ENCODE peak calls at places on chromosomes 4 and X, in six cellular contexts. T is ovary, D is IMR-90, B is transverse colon, M is Peyer's patch, G is right lobe of liver. O is an unnamed sample.

GRCh38 chr4:98711526-98711925 is 53.1 kb upstream of the TSPAN5 start:
- DNase-seq in G (no peak), B (no peak), T (no peak), M (no peak), D (no peak), O (no peak)

GRCh38 chrX:15943393-15943792 is 88.8 kb upstream of the AP1S2 start:
- DNase-seq in T (no peak), D (no peak), B (no peak), G (no peak), M (no peak), O (no peak)

GRCh38 chrX:47483310-47484268 is 567 bp upstream of the ZNF41 start:
- DNase-seq in B (peak), T (peak), G (peak), M (peak), D (peak), O (peak)

GRCh38 chrX:40543661-40544328 is 37.0 kb upstream of the ATP6AP2 start:
- DNase-seq in D (peak), T (no peak), B (no peak), G (no peak), M (no peak), O (peak)

GRCh38 chrX:78315745-78316144 is 11.7 kb downstream of the CYSLTR1 start:
- DNase-seq in D (no peak), M (no peak), G (no peak), B (no peak), T (no peak), O (no peak)

GRCh38 chr4:120443111-120443510 is 376.5 kb upstream of the MAD2L1 start:
- DNase-seq in M (no peak), B (no peak), D (no peak), G (no peak), T (no peak), O (no peak)

GRCh38 chr4:153038493-153039311 is 102.6 kb downstream of the FHDC1 start:
- DNase-seq in B (no peak), D (no peak), G (no peak), T (no peak), M (no peak), O (peak)

GRCh38 chr4:146520894-146521542 is 722 bp downstream of the SLC10A7 start:
- DNase-seq in M (no peak), G (no peak), T (no peak), B (peak), D (peak), O (peak)

GRCh38 chrX:69133561-69134542 is 31.4 kb downstream of the PJA1 start:
- DNase-seq in D (peak), B (no peak), T (no peak), G (no peak), M (no peak), O (peak)

GRCh38 chr4:119070301-119070700 is 65.3 kb upstream of the MYOZ2 start:
- DNase-seq in D (no peak), T (no peak), M (no peak), B (no peak), G (no peak), O (peak)

GRCh38 chrX:48278958-48279357 is 23.8 kb downstream of the SSX1 start:
- DNase-seq in B (no peak), M (no peak), T (no peak), G (no peak), D (no peak), O (no peak)

GRCh38 chr4:40918330-40918729 is 168.6 kb downstream of the NSUN7 start:
- DNase-seq in M (no peak), D (peak), G (peak), B (peak), T (peak), O (peak)

GRCh38 chr4:47071863-47072441 is 40.6 kb downstream of the GABRB1 start:
- DNase-seq in T (no peak), G (no peak), M (no peak), B (no peak), D (peak), O (no peak)

GRCh38 chrX:140733766-140734342 is 24.3 kb downstream of the LINC00632 start:
- DNase-seq in M (no peak), D (peak), G (no peak), B (no peak), T (no peak), O (peak)

GRCh38 chr4:94306713-94307112 is 35.9 kb downstream of the HPGDS start:
- DNase-seq in M (no peak), B (no peak), T (no peak), D (no peak), G (no peak), O (no peak)

GRCh38 chr4:86019906-86020305 is 339.9 kb downstream of the MAPK10 start:
- DNase-seq in T (no peak), G (no peak), M (no peak), D (no peak), B (no peak), O (no peak)

GRCh38 chr4:31918891-31919290 is 1198.7 kb downstream of the PCDH7 start:
- DNase-seq in G (no peak), D (no peak), T (no peak), B (no peak), M (no peak), O (no peak)

GRCh38 chrX:101368800-101369199 is 17.2 kb downstream of the BTK start:
- DNase-seq in M (no peak), D (no peak), B (no peak), T (no peak), G (no peak), O (no peak)

GRCh38 chrX:132576945-132577344 is 88.1 kb upstream of the MBNL3 start:
- DNase-seq in B (no peak), G (no peak), M (no peak), T (no peak), D (no peak), O (no peak)

GRCh38 chr4:103996059-103996458 is 276.3 kb upstream of the TACR3 start:
- DNase-seq in M (no peak), G (no peak), B (no peak), D (no peak), T (no peak), O (peak)

GRCh38 chr4:56619160-56619559 is 61.9 kb downstream of the HOPX start:
- DNase-seq in G (no peak), T (no peak), M (no peak), B (no peak), D (peak), O (no peak)

GRCh38 chr4:66160606-66161005 is 490.3 kb upstream of the EPHA5 start:
- DNase-seq in D (no peak), T (no peak), M (no peak), B (no peak), G (no peak), O (no peak)

GRCh38 chrX:108732630-108733321 is 3.6 kb downstream of the IRS4 start:
- DNase-seq in D (no peak), M (no peak), G (no peak), T (peak), B (no peak), O (no peak)
- H3K4me3 ChIP-seq in D (no peak), M (no peak), G (no peak), T (peak), B (no peak), O (no peak)

GRCh38 chr4:12324965-12325364 is 896.3 kb upstream of the HS3ST1 start:
- DNase-seq in T (no peak), G (no peak), M (no peak), B (no peak), D (no peak), O (no peak)

GRCh38 chr4:12319765-12320164 is 891.1 kb upstream of the HS3ST1 start:
- DNase-seq in G (no peak), T (no peak), B (no peak), M (no peak), D (no peak), O (no peak)
- H3K27ac ChIP-seq in G (no peak), T (no peak), B (no peak), M (no peak), D (no peak), O (no peak)

GRCh38 chr4:158164849-158165248 is 8.0 kb downstream of the GASK1B start:
- DNase-seq in T (no peak), G (no peak), B (no peak), D (no peak), M (no peak), O (no peak)

GRCh38 chr4:158159718-158160094 is 13.1 kb downstream of the GASK1B start:
- DNase-seq in B (no peak), D (no peak), T (no peak), G (no peak), M (no peak), O (no peak)

GRCh38 chr4:158163941-158164665 is 8.7 kb downstream of the GASK1B start:
- DNase-seq in D (no peak), M (no peak), B (no peak), T (no peak), G (no peak), O (no peak)

GRCh38 chr4:158161561-158162354 is 11.1 kb downstream of the GASK1B start:
- DNase-seq in T (no peak), G (no peak), M (no peak), D (peak), B (no peak), O (no peak)

DNA sequence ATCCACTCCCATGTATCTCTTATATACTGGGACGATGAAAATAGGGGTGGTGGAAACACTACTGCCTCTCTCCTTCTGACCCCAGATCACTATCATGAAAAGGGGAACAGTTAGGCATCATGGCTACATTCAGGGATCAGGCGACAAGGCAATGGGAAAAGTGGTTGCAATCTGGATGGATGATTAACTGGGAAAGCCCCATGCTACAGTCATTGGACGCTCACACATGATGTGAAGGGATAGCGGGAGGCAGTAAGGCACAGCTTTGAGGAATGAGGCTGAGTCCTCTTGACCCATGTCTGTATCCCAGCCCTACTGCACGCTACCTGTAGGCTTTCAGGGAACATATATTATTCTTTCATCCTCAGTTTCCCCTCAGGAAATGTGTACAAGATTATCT is 10.2 kb downstream of the GASK1B start:
- DNase-seq in G (no peak), T (no peak), M (no peak), B (no peak), D (peak), O (no peak)
- TF ChIP-seq POLR2A in G (no peak), T (no peak), M (no peak), B (no peak), D (no peak), O (no peak)

DNA sequence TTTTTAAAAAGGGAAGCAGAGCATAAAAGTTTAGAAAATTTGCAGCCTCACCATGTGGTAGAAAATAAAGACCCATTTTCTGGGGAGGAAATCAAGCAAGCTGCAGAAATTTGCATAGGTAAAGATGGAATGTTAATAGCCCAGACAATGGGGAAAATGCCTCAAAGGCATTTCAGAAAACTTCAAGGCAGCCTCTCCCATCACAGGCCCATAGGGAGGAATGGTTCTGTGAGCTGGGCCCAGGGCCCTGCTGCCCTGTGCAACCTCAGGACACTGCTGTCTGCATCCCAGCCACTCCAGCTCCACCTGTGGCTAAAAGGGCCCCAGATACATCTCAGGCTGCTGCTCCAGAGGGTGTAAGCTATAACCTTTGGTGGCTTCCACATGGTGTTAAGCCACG is 137.9 kb downstream of the INPP4B start:
- DNase-seq in G (no peak), T (no peak), D (no peak), B (no peak), M (no peak), O (no peak)
- H3K4me3 ChIP-seq in G (no peak), T (no peak), D (no peak), B (no peak), M (no peak), O (no peak)

DNA sequence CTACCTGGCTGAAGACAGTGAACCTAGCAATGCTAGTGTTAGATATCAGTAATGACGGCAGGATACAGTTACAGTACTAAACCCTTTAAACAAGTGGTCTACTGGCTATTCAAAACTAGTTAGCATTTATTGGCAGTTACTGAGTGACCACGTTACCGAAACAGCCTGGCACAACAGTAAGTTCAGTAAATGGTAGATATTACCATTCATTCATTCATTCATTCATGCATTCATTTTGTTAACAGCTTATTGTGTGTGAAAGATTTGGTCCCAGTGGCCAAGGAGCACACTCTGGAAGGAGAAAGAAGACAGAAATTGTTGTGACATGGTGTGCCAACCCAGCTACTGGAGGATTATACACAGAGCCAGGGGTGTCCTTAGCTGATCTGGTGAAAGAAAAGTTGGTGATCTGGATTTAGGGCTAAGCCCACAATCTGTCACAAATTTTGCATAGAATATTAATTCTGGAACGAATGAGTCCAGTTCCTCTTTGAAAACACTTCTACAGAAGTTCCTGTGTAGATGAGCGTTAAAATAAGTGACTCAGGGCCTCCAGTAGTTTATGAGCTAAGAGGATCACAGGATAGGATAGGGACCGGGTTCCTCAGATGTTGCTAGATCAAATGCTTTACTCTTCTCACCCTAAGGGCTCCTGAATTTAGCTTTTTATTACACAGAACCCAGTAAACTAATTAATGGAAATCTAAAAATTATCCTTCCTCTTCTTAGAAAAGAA is 179.1 kb downstream of the CBR4 start:
- DNase-seq in B (no peak), D (no peak), T (no peak), G (no peak), M (no peak), O (no peak)
- H3K27ac ChIP-seq in B (peak), D (peak), T (peak), G (peak), M (peak), O (peak)

DNA sequence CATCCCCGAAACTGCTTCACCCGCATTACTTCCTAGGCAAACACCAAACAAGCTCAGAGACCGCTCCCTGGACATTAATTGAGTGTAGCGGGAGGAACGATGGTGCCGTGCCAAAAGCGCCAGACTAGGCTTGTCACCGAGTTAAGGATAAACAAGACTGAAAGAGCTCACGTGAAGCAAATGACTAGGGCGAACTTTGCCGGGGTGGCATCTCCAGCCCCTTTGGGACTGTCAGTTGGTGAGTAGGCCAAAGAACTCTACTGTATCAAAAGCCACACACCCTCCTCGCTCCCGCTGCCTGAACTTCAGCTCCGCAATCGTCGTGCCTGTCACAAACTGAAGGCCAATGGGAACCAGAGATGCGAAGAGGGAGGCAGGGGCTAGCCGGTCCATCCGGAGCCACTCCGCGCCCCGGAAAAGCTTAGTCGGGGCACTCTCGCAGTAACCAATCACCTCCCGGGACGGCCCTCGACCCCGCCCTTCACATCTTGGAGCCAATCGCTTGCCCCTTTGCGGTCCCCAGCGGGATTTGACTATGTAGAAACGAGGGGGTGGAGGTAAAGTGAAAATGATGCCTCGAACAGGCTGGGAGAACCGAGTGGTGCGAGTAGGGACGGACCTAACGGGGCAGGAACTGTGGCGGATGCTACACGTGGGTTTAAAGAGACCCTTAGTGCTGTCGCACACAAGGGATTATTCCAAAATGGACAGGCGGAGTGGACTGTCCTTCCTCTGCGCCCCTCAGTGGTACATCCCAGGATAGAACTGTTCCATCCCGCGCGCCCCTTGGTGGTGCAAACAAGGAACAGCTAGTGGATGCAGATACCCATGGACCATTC is 37.0 kb upstream of the FAM156A start:
- DNase-seq in D (peak), M (peak), B (peak), T (peak), G (peak), O (peak)
- TF ChIP-seq POLR2A in D (no peak), M (no peak), B (peak), T (peak), G (peak), O (no peak)

DNA sequence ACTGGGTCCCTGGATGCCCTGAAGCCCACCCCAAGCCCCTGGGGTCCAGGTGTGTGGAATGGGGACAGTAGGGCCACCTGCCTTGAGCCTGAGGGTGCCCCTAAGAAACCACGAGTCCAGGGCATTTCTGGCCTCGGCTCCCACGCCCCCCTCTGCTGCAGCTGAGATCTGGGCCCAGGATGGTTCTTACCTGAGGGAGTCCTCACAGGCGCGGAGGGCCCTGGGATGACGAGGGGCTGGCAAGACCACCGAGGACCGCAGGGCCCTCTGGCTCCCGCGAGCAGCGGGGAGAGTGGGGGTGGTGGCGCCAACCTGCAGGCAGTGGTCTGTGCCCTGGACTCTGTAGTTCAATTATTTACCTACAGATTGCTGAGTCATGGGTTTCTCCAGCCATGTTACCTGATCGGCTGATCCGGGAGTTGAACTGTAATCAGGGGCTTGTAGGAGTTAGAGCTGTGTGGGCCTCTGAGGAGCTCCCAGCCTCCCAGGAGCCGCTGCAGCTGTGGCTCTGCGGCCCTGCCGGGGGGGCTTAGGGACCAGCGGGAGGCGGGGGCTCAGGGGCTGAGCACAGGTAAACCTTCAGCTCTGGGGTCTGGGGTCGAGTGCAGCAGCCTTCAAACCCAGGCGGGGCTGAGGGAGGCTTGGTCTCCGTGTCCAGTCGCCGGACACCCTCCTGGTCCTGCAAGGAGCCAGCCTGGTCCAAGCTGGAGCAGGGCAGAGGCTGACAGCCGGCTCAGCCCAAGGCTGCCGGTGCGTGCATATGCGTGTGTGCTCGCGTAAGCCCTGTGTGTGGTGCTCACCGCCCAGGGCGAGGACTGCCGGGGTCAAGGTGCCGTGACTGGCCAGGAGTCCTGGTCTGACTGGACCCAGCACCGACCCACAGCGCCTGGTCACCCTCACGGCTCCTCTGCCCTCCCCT is at the start of gene SLC26A1:
- DNase-seq in D (no peak), B (peak), M (no peak), T (no peak), G (peak), O (no peak)
- H3K4me3 ChIP-seq in D (no peak), B (no peak), M (peak), T (no peak), G (peak), O (no peak)

GRCh38 chr4:122107680-122108079 is 44.5 kb upstream of the BLTP1 start:
- DNase-seq in T (no peak), B (no peak), G (no peak), M (no peak), D (no peak), O (no peak)
- H3K27ac ChIP-seq in T (no peak), B (no peak), G (no peak), M (no peak), D (no peak), O (no peak)

GRCh38 chr4:88933414-88933813 is 123.6 kb downstream of the FAM13A start:
- DNase-seq in T (no peak), G (no peak), B (no peak), M (no peak), D (no peak), O (no peak)

GRCh38 chr4:88928852-88929251 is 128.1 kb downstream of the FAM13A start:
- DNase-seq in T (no peak), B (no peak), G (no peak), M (no peak), D (no peak), O (no peak)

GRCh38 chr4:88927420-88927819 is 129.6 kb downstream of the FAM13A start:
- DNase-seq in T (no peak), D (no peak), B (no peak), M (no peak), G (no peak), O (no peak)
- TF ChIP-seq POLR2A in T (no peak), D (no peak), B (no peak), M (no peak), G (no peak), O (no peak)

DNA sequence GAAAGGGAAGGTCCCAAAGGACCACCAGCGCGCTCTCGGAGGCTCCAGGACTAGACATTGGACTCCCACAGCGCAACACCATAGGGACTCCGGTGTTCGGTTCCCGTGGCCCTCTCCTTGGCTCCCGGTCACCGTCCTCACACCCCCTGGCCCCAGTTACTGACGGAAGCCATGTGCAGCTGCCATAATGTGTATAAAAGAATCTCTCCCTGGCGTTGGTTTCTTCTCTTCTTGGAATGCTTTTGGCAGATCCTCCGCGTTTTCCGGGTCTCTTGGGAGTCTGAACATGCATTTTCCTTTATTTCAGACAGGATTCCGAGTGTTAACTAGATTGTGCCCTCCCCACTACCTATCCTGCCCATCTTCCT is 69.7 kb downstream of the FBXO8 start:
- DNase-seq in D (no peak), T (no peak), B (no peak), M (no peak), G (peak), O (no peak)
- H3K4me3 ChIP-seq in D (no peak), T (no peak), B (no peak), M (no peak), G (peak), O (no peak)

O was measured in prostate gland.